ENCODE peak calls at places on chromosomes 2 and 18, in eight cellular contexts. I is transverse colon; W is GM03348; J is OCI-LY7; D is endothelial cell of umbilical vein; M is ACHN; V is choroid plexus epithelial cell; Q is activated CD8-positive, alpha-beta memory T cell treated with anti-CD3 and anti-CD28 coated beads for 24 hours. C is an unnamed sample.

GRCh38 chr2:101148777-101149176 is 2.4 kb downstream of the TBC1D8 start:
- DNase-seq in Q (no peak), I (no peak), W (no peak), M (no peak), J (no peak), V (no peak), D (no peak), C (no peak)

GRCh38 chr2:237700583-237701032 is 73.2 kb downstream of the LRRFIP1 start:
- DNase-seq in I (peak; percentile 46), J (peak; percentile 29), V (peak; percentile 93), M (no peak), Q (peak; percentile 87), W (no peak), D (peak; percentile 85), C (peak; percentile 68)

GRCh38 chr2:191728710-191729597 is 51.0 kb downstream of the NABP1 start:
- DNase-seq in M (no peak), D (no peak), Q (no peak), W (peak; percentile 20), J (no peak), I (no peak), V (peak; percentile 47), C (no peak)

GRCh38 chr18:49966090-49966489 is 152.8 kb upstream of the ACAA2 start:
- DNase-seq in D (no peak), W (no peak), J (no peak), I (no peak), V (no peak), Q (no peak), M (no peak), C (no peak)

GRCh38 chr2:205786976-205787375 is 104.7 kb downstream of the NRP2 start:
- DNase-seq in W (no peak), D (no peak), I (no peak), V (no peak), M (no peak), J (no peak), Q (no peak), C (no peak)

GRCh38 chr2:180980185-180980942 is at the start of gene UBE2E3:
- DNase-seq in Q (peak; percentile 91), I (peak; percentile 85), J (peak; percentile 81), V (peak; percentile 84), M (peak; percentile 86), W (peak; percentile 91), D (peak; percentile 80), C (peak; percentile 63)

GRCh38 chr2:170878061-170878460 is 51.0 kb upstream of the GORASP2 start:
- DNase-seq in V (no peak), W (no peak), Q (no peak), D (no peak), M (no peak), J (no peak), I (no peak), C (no peak)

GRCh38 chr2:190023860-190024259 is 38.7 kb downstream of the MSTN start:
- DNase-seq in V (peak; percentile 69), I (no peak), M (peak; percentile 62), Q (no peak), W (peak; percentile 19), D (peak; percentile 64), J (peak; percentile 57), C (no peak)

GRCh38 chr18:78408623-78409022 is 571.0 kb upstream of the SALL3 start:
- DNase-seq in Q (no peak), J (no peak), V (no peak), W (no peak), I (no peak), M (no peak), D (no peak), C (no peak)

GRCh38 chr2:81077396-81077795 is 772.8 kb upstream of the LRRTM1 start:
- DNase-seq in V (no peak), W (no peak), I (no peak), J (no peak), Q (no peak), M (no peak), D (no peak), C (no peak)